ENCODE peak calls at places on chromosomes 3 and 15, in eight cellular contexts. M is cardiac fibroblast, W is cardiac muscle cell, E is astrocyte of the spinal cord, K is ovary, Q is nephron progenitor cell, B is stomach, D is WTC11. O is an unnamed sample.

GRCh38 chr15:80210612-80211554 is 41.1 kb downstream of the CTXND1 start:
- DNase-seq in B (no peak), M (no peak), K (no peak), Q (no peak), D (no peak), E (no peak), W (no peak), O (no peak)

GRCh38 chr3:168933614-168934013 is 729.9 kb downstream of the MECOM start:
- DNase-seq in B (no peak), E (peak; percentile 87), W (no peak), D (no peak), Q (no peak), M (peak; percentile 56), K (no peak), O (peak; percentile 14)

GRCh38 chr3:156187146-156187769 is 66.9 kb downstream of the KCNAB1 start:
- DNase-seq in D (no peak), M (peak; percentile 67), K (no peak), E (peak; percentile 45), B (no peak), W (no peak), Q (no peak), O (peak; percentile 40)

GRCh38 chr15:78437107-78437761 is 782 bp upstream of the IREB2 start:
- DNase-seq in K (no peak), E (peak; percentile 4), Q (no peak), B (no peak), W (no peak), M (no peak), D (no peak), O (no peak)

GRCh38 chr3:2920103-2920502 is 190.1 kb downstream of the IL5RA start:
- DNase-seq in K (no peak), B (no peak), W (no peak), M (no peak), E (no peak), D (no peak), Q (no peak), O (no peak)

GRCh38 chr15:85125056-85125661 is 143.5 kb downstream of the PDE8A start:
- DNase-seq in B (no peak), W (no peak), K (no peak), D (no peak), M (peak; percentile 57), Q (no peak), E (peak; percentile 46), O (peak; percentile 58)

GRCh38 chr3:104102386-104102785 is 1264.3 kb upstream of the ALCAM start:
- DNase-seq in E (peak; percentile 61), Q (peak; percentile 48), W (peak; percentile 68), D (no peak), M (peak; percentile 50), B (no peak), K (no peak), O (peak; percentile 73)

GRCh38 chr3:194095464-194095863 is 40.5 kb upstream of the HES1 start:
- DNase-seq in K (no peak), B (peak; percentile 72), D (no peak), E (no peak), Q (no peak), M (no peak), W (no peak), O (peak; percentile 23)

GRCh38 chr3:3038201-3038991 is 71.8 kb downstream of the IL5RA start:
- DNase-seq in M (no peak), E (no peak), B (no peak), W (no peak), Q (no peak), D (no peak), K (no peak), O (no peak)

GRCh38 chr15:22811640-22812039 is 25.2 kb downstream of the NIPA1 start:
- DNase-seq in M (peak; percentile 32), D (peak; percentile 38), Q (peak; percentile 18), B (peak; percentile 66), W (no peak), E (no peak), K (no peak), O (peak; percentile 19)

DNA sequence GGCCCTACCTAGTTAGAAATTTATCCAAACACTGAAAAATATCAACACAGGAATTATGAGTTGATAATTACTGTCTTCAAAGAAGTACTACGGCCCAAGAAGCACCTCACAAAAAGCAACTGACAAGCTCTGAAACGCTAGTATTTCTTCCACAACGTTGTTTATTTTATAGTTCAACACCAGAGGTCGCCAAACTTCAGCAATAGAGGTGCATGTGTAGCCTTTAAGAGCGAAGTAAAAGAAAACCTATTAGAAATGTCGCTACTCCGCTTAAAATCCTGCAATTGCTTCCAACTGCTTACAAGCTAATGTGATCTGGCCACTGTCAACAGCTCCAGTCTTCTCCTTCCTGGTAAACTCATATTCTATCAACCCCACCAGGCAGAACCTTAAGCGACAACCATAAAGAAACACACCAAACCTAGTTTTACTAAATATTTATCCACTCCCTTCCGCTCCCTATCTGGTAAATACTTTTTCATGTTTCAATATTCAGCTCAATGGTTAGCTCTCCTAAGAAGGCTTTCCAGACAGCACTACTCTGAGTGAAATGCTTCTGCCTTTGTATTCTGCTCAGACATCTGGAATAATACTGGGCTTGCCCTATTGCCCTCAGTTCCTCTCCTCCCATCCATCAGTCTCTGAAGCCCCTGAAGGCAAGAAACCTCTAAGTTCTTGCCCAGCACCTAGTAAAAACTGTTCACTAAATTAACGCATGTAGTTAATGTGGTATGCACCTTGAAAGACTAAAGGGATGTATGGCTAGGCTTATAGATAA is 110.2 kb downstream of the NR1I2 start:
- DNase-seq in W (peak; percentile 79), Q (peak; percentile 36), M (peak; percentile 87), E (peak; percentile 85), B (peak; percentile 26), D (peak; percentile 15), K (peak; percentile 14), O (peak; percentile 88)
- TF ChIP-seq CTCF in W (peak; percentile 66), Q (peak; percentile 65), M (peak; percentile 65), E (peak; percentile 59), B (peak; percentile 20), D (peak; percentile 56), K (peak; percentile 57), O (peak; percentile 73)

DNA sequence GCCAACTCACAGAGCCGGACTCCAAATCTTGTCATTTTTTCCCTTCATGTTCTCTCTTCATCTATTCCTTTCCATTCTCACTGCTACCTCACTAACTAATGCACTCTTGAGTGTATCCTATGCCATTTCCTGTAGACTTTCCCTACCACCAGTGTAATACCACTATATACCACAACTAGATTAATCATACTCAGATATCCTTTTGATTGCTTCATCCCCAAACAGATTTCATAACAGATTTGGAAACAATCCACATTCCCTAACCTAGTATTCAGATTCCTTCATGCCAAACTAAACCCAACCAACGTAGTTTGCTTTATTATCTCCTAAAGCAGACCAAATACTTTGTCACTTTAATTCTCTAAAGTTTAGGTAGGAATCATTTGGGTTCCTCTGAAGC is 2.6 kb upstream of the PLOD2 start:
- DNase-seq in E (peak; percentile 86), D (no peak), B (no peak), M (peak; percentile 98), K (no peak), Q (no peak), W (no peak), O (peak; percentile 97)
- TF ChIP-seq CTCF in E (no peak), D (no peak), B (peak; percentile 9), M (peak; percentile 37), K (no peak), Q (no peak), W (peak; percentile 21), O (peak; percentile 33)

GRCh38 chr15:75033809-75034208 is 10.4 kb downstream of the PPCDC start:
- DNase-seq in D (no peak), B (no peak), M (no peak), Q (no peak), E (no peak), K (no peak), W (no peak), O (no peak)
- TF ChIP-seq CTCF in D (no peak), B (no peak), M (no peak), Q (no peak), E (no peak), K (no peak), W (no peak), O (no peak)

DNA sequence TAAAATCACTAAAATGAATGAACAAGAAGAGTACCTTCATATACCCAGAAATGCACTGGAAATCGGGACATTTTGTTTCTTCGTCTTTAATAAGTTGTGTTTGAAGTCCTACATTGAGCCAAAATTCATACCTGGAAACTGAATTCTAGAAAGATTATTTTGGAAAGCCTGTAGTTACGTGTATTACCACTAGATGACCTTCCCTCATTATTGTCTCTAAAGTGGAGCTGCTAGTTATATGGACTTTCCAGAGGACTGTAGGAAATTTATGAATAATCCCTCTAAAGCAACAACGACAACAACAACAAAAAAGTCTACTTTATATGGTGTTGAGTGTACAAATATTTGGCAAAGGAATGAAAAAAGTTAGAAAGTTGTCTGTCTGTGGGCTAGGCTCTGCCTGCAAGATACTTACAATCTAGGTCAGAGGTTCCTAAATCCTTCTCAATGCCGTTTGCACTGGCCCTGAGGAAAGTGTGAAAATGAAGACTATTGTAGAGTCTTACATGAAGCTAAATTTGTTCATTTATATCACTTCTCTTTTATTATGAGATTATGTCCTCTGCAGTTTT is 234.8 kb upstream of the NR2E3 start:
- DNase-seq in Q (no peak), D (no peak), E (peak; percentile 21), K (no peak), M (peak; percentile 55), B (no peak), W (no peak), O (peak; percentile 43)
- TF ChIP-seq CTCF in Q (peak; percentile 30), D (no peak), E (peak; percentile 55), K (no peak), M (peak; percentile 66), B (peak; percentile 19), W (peak; percentile 70), O (peak; percentile 72)

DNA sequence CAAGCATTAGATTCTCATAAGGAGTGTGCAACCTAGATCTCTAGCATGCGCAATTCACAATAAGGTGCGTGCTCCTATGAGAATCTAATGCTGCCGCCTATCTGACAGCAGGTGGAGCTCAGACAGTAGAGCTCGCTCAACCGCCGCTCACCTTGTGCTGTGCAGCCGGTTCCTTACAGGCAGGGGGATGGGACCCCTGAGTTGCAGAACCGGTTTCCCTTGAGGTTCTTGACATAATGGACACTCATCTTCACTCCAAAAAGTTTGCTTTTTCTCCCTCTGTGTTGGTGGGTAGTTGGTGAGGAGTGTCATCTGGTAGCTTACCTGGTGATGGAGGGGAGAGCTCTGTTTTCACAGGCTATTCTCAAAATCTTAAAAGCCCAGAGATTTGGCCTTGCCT is 324.0 kb upstream of the TBL1XR1 start:
- DNase-seq in K (no peak), Q (no peak), M (no peak), B (peak; percentile 77), W (no peak), E (no peak), D (peak; percentile 65), O (no peak)
- TF ChIP-seq CTCF in K (no peak), Q (no peak), M (no peak), B (no peak), W (no peak), E (no peak), D (no peak), O (no peak)